ENCODE peak calls at places on chromosomes 1 and 21, in six cellular contexts. C is left ventricle myocardium inferior, Y is nephron progenitor cell, T is prostate gland, J is dorsolateral prefrontal cortex, R is GM20000. N is an unnamed sample.

GRCh38 chr1:100972185-100972584 is 53.4 kb downstream of the DPH5 start:
- DNase-seq in R (no peak), C (no peak), T (no peak), Y (no peak), J (no peak), N (no peak)

GRCh38 chr1:64423526-64423925 is 46.4 kb upstream of the CACHD1 start:
- DNase-seq in C (no peak), T (no peak), R (no peak), Y (no peak), J (no peak), N (no peak)

GRCh38 chr1:116420417-116421200 is 47.6 kb downstream of the ATP1A1 start:
- DNase-seq in Y (no peak), C (no peak), T (no peak), R (no peak), J (no peak), N (no peak)

GRCh38 chr1:240598201-240598600 is 13.8 kb downstream of the GREM2 start:
- DNase-seq in R (no peak), C (no peak), Y (no peak), T (no peak), J (no peak), N (no peak)

GRCh38 chr1:19737413-19737812 is 62.3 kb downstream of the TMCO4 start:
- DNase-seq in R (no peak), Y (no peak), T (no peak), J (no peak), C (no peak), N (no peak)

GRCh38 chr1:84996846-84997666 is at the start of gene MCOLN2:
- DNase-seq in Y (peak; percentile 73), R (peak; percentile 90), T (no peak), C (peak; percentile 44), J (no peak), N (no peak)

GRCh38 chr1:70436617-70437236 is 25.7 kb downstream of the CTH start:
- DNase-seq in R (no peak), C (no peak), J (no peak), T (no peak), Y (no peak), N (no peak)

GRCh38 chr1:179545316-179545715 is 30.4 kb downstream of the NPHS2 start:
- DNase-seq in Y (no peak), J (no peak), C (no peak), R (no peak), T (no peak), N (no peak)

GRCh38 chr1:21901473-21901847 is 35.6 kb downstream of the HSPG2 start:
- DNase-seq in T (no peak), C (peak; percentile 67), R (no peak), J (no peak), Y (no peak), N (no peak)

GRCh38 chr1:171600852-171601251 is 21.2 kb upstream of the MYOCOS start:
- DNase-seq in R (no peak), J (no peak), C (no peak), T (no peak), Y (no peak), N (no peak)

GRCh38 chr1:204128964-204129896 is 22.6 kb downstream of the ETNK2 start:
- DNase-seq in J (peak; percentile 72), T (peak; percentile 93), Y (peak; percentile 83), C (peak; percentile 67), R (peak; percentile 91), N (peak; percentile 65)

GRCh38 chr1:194537521-194537920 is 1351.1 kb upstream of the B3GALT2 start:
- DNase-seq in C (no peak), T (no peak), R (no peak), J (no peak), Y (no peak), N (no peak)

GRCh38 chr21:33940164-33940563 is 24.6 kb upstream of the ATP5PO start:
- DNase-seq in C (no peak), J (no peak), Y (no peak), T (no peak), R (no peak), N (no peak)

GRCh38 chr21:41881051-41881450 is 1.9 kb upstream of the PRDM15 start:
- DNase-seq in J (no peak), C (no peak), R (no peak), T (no peak), Y (no peak), N (no peak)

GRCh38 chr1:65165269-65166002 is 17.4 kb downstream of the AK4 start:
- DNase-seq in C (no peak), R (peak; percentile 36), Y (no peak), T (no peak), J (no peak), N (no peak)

GRCh38 chr1:185154912-185155513 is 1.7 kb downstream of the TRMT1L start:
- DNase-seq in T (no peak), Y (no peak), R (no peak), C (no peak), J (no peak), N (no peak)

GRCh38 chr1:22001409-22001808 is at the start of gene CELA3A:
- DNase-seq in T (no peak), Y (no peak), R (no peak), C (no peak), J (no peak), N (no peak)

GRCh38 chr1:156727914-156728598 is at the start of gene METTL25B:
- DNase-seq in J (peak; percentile 86), Y (peak; percentile 78), R (peak; percentile 82), T (peak; percentile 73), C (peak; percentile 82), N (no peak)

DNA sequence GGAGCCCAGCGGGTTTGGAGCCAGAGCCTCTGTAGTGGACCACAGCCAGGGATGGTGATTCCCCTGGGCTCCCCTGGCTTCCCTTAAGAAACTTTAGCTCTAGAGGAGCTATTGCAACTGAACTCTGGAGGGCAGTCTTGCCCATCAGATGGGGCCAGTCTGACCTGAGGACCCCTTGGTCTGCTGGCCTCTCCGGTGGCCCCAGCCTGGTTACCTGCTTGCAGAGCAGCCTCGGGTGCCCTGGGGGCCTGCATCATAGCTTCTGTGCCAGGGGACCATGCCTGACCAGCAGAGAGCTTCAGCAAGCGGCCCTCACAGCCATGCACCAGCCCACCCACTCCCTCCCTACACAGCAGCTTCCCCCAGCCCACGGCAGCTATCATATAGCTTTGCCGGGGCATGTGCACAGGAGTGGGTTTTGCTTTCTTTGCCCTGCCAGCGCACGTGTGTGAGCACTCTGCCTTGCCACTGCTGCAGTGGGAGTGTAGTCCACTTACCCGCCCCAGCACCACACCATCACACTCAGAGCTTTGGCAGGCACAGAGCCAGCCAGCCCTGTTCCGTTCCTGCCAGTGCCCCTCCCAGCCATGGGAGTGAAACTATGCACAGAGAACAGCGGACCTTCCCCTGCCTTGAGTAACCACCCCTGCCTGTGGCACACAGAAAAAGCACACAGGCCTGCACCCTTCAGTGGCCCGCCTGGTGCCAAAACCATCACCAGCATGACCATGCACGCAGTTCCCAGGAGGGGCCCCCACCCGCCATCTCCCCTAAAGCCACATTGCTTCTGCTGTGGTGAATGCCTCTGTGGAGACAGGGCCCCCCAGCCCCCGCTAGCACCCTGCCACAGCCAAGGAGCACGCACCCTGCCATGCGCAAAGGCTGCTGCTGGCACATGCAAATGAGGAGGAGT is 442.9 kb upstream of the NEGR1 start:
- DNase-seq in J (no peak), T (no peak), C (no peak), Y (peak; percentile 26), R (no peak), N (no peak)
- TF ChIP-seq CTCF in J (no peak), T (no peak), C (no peak), Y (peak; percentile 40), R (no peak), N (no peak)

DNA sequence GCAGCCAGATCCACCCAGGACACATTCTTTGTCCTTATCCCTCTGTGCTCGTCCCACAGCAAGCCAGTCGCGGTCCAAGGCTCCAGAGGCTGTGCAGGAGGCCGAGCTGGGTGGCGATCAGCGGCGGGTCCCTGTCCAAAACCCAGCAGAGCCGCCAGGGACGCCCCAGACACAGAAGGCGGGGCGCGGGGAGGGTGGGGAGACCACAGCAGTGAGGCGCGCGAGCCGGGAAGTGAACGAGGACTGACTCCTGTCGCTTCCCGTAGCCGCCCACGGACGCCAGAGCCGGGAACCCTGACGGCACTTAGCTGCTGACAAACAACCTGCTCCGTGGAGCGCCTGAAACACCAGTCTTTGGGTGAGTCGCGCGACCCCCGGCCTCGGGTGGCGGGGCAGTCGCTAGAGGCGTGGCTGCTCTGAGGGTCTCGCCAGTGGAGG is at the start of gene LGALS8:
- DNase-seq in Y (peak; percentile 75), T (peak; percentile 87), J (peak; percentile 94), C (peak; percentile 93), R (peak; percentile 84), N (peak; percentile 76)
- TF ChIP-seq CTCF in Y (no peak), T (no peak), J (no peak), C (no peak), R (no peak), N (no peak)

DNA sequence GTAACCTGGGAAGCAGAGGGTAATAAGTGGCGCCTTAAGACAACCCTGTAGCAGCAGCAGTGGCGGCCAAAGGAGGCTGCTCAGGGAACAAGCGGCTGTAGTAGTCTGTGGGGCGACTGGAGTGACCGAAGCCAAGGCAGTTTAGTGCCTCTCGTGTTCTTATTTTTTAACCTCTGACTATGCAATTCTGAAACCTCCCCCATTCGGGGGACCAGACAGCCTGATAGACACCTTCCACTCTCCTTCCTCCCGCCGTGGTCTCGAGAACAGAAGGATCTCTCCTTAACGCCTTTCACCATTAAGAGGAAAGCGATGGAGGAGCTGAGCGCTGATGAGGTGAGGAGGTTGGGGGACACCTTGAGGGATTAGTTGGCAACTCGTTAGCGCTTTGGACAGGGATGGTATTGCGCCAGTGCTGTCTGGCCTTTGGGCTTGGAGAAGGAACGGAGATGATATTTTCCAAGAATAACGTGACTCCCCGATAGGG is 644 bp downstream of the UBE4B start:
- DNase-seq in J (no peak), T (peak; percentile 26), C (no peak), R (peak; percentile 30), Y (peak; percentile 31), N (peak; percentile 19)
- TF ChIP-seq CTCF in J (no peak), T (no peak), C (no peak), R (no peak), Y (no peak), N (no peak)

GRCh38 chr1:201582977-201583376 is 44.0 kb downstream of the NAV1 start:
- DNase-seq in J (peak; percentile 38), C (no peak), Y (no peak), R (no peak), T (no peak), N (no peak)

GRCh38 chr1:201585099-201585498 is 46.2 kb downstream of the NAV1 start:
- DNase-seq in R (no peak), T (no peak), C (no peak), J (no peak), Y (no peak), N (no peak)

GRCh38 chr1:201584510-201584991 is 45.6 kb downstream of the NAV1 start:
- DNase-seq in T (no peak), R (no peak), Y (no peak), C (peak; percentile 52), J (peak; percentile 48), N (no peak)

GRCh38 chr1:201583663-201584062 is 44.7 kb downstream of the NAV1 start:
- DNase-seq in R (no peak), J (no peak), T (no peak), Y (no peak), C (no peak), N (no peak)

DNA sequence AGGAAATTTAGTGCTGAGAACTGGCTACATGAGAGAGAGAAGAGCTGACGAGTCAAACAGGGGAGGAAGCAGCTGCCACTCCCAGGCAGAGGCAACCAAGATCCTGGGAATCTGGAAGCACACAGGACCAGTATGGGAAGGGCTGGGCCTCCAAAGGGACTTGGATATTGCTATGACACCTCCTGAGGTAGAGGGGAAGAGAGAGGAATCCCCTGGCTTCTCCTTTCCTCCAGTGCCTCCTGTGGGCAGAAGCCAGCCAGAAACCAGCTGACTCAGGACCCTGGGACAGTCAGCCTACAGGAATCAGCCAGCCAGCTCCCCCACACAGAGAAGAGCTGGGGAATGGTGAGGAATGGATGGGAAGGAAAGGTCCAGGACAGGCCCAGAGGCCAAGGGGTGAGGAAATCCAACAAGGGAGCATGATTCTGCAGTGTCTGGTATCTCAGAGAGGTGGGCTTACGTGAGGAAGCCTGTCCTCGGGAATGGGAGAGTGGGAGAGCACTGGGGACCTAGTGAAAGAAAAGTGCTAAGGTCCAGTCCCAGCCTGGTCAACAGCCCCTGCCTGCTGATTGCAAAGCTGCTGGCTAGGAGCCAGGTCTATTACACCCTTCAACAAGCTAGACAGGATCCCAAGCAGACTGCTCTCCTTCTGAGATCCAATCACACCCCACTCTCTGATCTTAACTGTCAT is 43.5 kb downstream of the NAV1 start:
- DNase-seq in Y (no peak), R (no peak), T (no peak), J (no peak), C (no peak), N (no peak)
- TF ChIP-seq CTCF in Y (no peak), R (no peak), T (no peak), J (no peak), C (no peak), N (no peak)